ENCODE peak calls at places on chromosomes 13 and 19, in ten cellular contexts. E is H9; T is PC-9; M is K562; Y is osteoblast; P is IMR-90; O is endodermal cell; I is CD4-positive, alpha-beta T cell; W is left ventricle myocardium inferior; B is psoas muscle. L is an unnamed sample.

GRCh38 chr13:107765724-107766436 is 449.5 kb downstream of the LIG4 start:
- DNase-seq in E (no peak), T (peak; percentile 20), M (no peak), Y (peak; percentile 42), P (peak; percentile 51), O (no peak), I (no peak), W (no peak), B (no peak), L (no peak)

GRCh38 chr13:111232191-111232590 is 88.3 kb upstream of the TEX29 start:
- DNase-seq in E (no peak), T (no peak), M (no peak), Y (no peak), P (no peak), O (no peak), I (no peak), W (no peak), B (no peak), L (no peak)

GRCh38 chr19:49212302-49212701 is 54.7 kb downstream of the TRPM4 start:
- DNase-seq in E (no peak), T (peak; percentile 65), M (no peak), Y (no peak), P (no peak), O (no peak), I (no peak), W (no peak), B (no peak), L (no peak)

GRCh38 chr13:40194204-40194806 is 472.1 kb downstream of the FOXO1 start:
- DNase-seq in E (no peak), T (no peak), M (no peak), Y (no peak), P (no peak), O (no peak), I (no peak), W (no peak), B (no peak), L (no peak)

GRCh38 chr19:18128044-18128443 is 24.9 kb upstream of the PIK3R2 start:
- DNase-seq in E (no peak), T (no peak), M (no peak), Y (peak; percentile 77), P (peak; percentile 33), O (no peak), I (no peak), W (no peak), B (no peak), L (no peak)

GRCh38 chr19:55643733-55644116 is 276 bp downstream of the ZNF581 start:
- DNase-seq in E (no peak), T (no peak), M (peak; percentile 71), Y (peak; percentile 93), P (no peak), O (no peak), I (no peak), W (no peak), B (no peak), L (no peak)

GRCh38 chr13:97911311-97912138 is 42.0 kb upstream of the IPO5 start:
- DNase-seq in E (peak; percentile 64), T (peak; percentile 41), M (peak; percentile 13), Y (peak; percentile 50), P (peak; percentile 32), O (peak; percentile 82), I (no peak), W (no peak), B (no peak), L (no peak)

GRCh38 chr13:76929975-76930374 is 18.3 kb upstream of the ACOD1 start:
- DNase-seq in E (no peak), T (no peak), M (no peak), Y (no peak), P (no peak), O (no peak), I (no peak), W (no peak), B (no peak), L (no peak)

GRCh38 chr19:17107546-17108452 is 32.2 kb downstream of the MYO9B start:
- DNase-seq in E (no peak), T (peak; percentile 99), M (no peak), Y (peak; percentile 99), P (peak; percentile 98), O (no peak), I (no peak), W (peak; percentile 65), B (peak; percentile 92), L (peak; percentile 51)

GRCh38 chr13:97220151-97220900 is 1.8 kb upstream of the MBNL2 start:
- DNase-seq in E (no peak), T (peak; percentile 58), M (no peak), Y (no peak), P (no peak), O (no peak), I (no peak), W (no peak), B (no peak), L (no peak)

GRCh38 chr13:77338961-77339401 is 12.1 kb upstream of the MYCBP2 start:
- DNase-seq in E (no peak), T (no peak), M (no peak), Y (no peak), P (no peak), O (no peak), I (no peak), W (no peak), B (no peak), L (no peak)

GRCh38 chr19:47713046-47714021 is at the start of gene EHD2:
- DNase-seq in E (peak; percentile 64), T (no peak), M (peak; percentile 97), Y (peak; percentile 97), P (peak; percentile 76), O (peak; percentile 82), I (peak; percentile 45), W (peak; percentile 77), B (peak; percentile 85), L (peak; percentile 54)

GRCh38 chr19:53172892-53173291 is 14.0 kb upstream of the ZNF347 start:
- DNase-seq in E (no peak), T (no peak), M (no peak), Y (no peak), P (peak; percentile 48), O (no peak), I (no peak), W (no peak), B (no peak), L (no peak)

GRCh38 chr19:4284974-4285373 is 5.9 kb downstream of the SHD start:
- DNase-seq in E (no peak), T (no peak), M (no peak), Y (peak; percentile 72), P (no peak), O (no peak), I (no peak), W (no peak), B (no peak), L (no peak)

GRCh38 chr19:50649433-50650391 is at the start of gene C19orf81:
- DNase-seq in E (peak; percentile 90), T (no peak), M (peak; percentile 65), Y (peak; percentile 74), P (peak; percentile 6), O (peak; percentile 93), I (no peak), W (no peak), B (no peak), L (no peak)

GRCh38 chr13:99258210-99258860 is at the start of gene GPR18:
- DNase-seq in E (no peak), T (no peak), M (no peak), Y (no peak), P (peak; percentile 24), O (no peak), I (no peak), W (no peak), B (no peak), L (no peak)

GRCh38 chr13:100825551-100825950 is 151.0 kb upstream of the TMTC4 start:
- DNase-seq in E (no peak), T (no peak), M (no peak), Y (no peak), P (peak; percentile 24), O (no peak), I (no peak), W (no peak), B (no peak), L (no peak)

GRCh38 chr19:57682226-57682766 is 519 bp downstream of the ZNF551 start:
- DNase-seq in E (no peak), T (no peak), M (no peak), Y (peak; percentile 56), P (no peak), O (no peak), I (no peak), W (no peak), B (no peak), L (no peak)
- H3K9me3 ChIP-seq in E (peaks cover 33% of the 10 kb centered on the region), T (peaks cover 56% of the 10 kb centered on the region), M (peaks cover 52% of the 10 kb centered on the region), Y (peaks cover 19% of the 10 kb centered on the region), P (peaks cover 41% of the 10 kb centered on the region), O (peaks cover 45% of the 10 kb centered on the region), I (peaks cover 47% of the 10 kb centered on the region), W (peaks cover 45% of the 10 kb centered on the region), B (peaks cover 44% of the 10 kb centered on the region), L (peaks cover 43% of the 10 kb centered on the region)

DNA sequence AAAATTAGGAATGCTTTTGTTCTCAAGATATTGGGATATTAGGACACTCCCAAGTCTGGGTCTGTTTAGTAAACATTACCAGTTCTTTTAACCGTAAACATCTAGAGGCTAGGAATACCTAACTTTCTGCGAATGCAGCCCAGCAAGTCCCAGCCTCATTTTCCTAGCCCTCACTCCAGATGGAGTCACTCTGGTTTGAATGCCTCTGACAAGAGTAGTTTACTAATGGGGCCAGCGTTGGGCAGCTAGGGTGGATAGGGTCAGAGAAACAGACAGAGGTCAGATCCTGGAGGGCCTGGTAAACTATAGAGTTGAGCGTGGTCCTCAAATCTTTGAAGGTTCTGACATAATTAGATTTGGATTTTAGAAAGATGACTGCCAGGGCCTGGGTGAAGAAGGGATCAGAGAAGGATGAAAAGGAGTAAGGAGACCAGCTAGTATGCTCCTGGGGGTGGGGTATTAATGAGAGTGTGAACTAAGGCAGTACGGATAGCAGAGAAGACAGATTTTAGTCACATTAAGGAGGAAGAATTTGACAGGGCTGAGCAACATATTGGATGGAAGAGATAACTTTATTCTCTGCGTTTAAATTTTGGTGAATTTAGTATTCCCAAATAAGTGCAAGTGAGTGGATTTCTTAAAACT is 53.7 kb downstream of the WDFY2 start:
- DNase-seq in E (no peak), T (no peak), M (no peak), Y (no peak), P (no peak), O (peak; percentile 43), I (no peak), W (no peak), B (no peak), L (no peak)
- H3K27ac ChIP-seq in E (no peak overlapping the region), T (no peak overlapping the region), M (no peak overlapping the region), Y (peak overlapping the region; percentile 84), P (no peak overlapping the region), O (peak overlapping the region; percentile 81), I (no peak overlapping the region), W (no peak overlapping the region), B (no peak overlapping the region), L (no peak overlapping the region)

GRCh38 chr19:2652504-2653099 is 49.9 kb downstream of the GNG7 start:
- DNase-seq in E (no peak), T (no peak), M (no peak), Y (no peak), P (no peak), O (no peak), I (no peak), W (no peak), B (no peak), L (no peak)
- H3K9me3 ChIP-seq in E (no peaks in the 10 kb centered on the region), T (no peaks in the 10 kb centered on the region), M (no peaks in the 10 kb centered on the region), Y (no peaks in the 10 kb centered on the region), P (no peaks in the 10 kb centered on the region), O (no peaks in the 10 kb centered on the region), I (no peaks in the 10 kb centered on the region), W (peaks cover 5% of the 10 kb centered on the region), B (no peaks in the 10 kb centered on the region), L (no peaks in the 10 kb centered on the region)

DNA sequence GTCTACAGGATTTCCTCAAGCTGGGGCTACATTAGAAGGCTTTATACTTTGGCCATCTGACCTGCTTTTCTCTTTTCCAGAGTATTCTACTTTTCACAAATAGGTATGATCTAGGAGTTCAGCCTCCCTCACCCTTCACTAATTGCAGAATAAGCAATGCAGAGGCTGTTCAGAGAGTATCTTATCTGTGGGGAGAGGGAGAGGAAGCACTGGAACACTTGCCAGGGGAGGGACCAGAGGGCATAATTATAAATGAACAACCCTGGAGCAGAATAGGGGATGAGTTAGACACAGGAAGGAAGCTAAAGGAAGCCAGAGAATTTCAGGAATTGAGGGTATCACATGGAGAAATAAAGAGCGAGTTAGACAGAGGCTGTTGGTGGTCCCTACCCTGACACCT is 29.9 kb downstream of the CEACAM1 start:
- DNase-seq in E (no peak), T (no peak), M (no peak), Y (no peak), P (no peak), O (no peak), I (no peak), W (no peak), B (no peak), L (no peak)
- H3K27ac ChIP-seq in E (no peak overlapping the region), T (no peak overlapping the region), M (no peak overlapping the region), Y (no peak overlapping the region), P (no peak overlapping the region), O (no peak overlapping the region), I (no peak overlapping the region), W (peak overlapping the region; percentile 45), B (no peak overlapping the region), L (no peak overlapping the region)

L was measured in tibial nerve.